ENCODE peak calls at places on chromosomes 12 and 14, in seven cellular contexts. J is A549, T is HL-60, S is HepG2, W is GM23338, Z is SK-N-SH, C is HCT116. F is an unnamed sample.

GRCh38 chr14:75184447-75184846 is 8.0 kb upstream of the TMED10 start:
- DNase-seq in J (no peak), T (no peak), S (no peak), W (no peak), Z (no peak), C (no peak), F (no peak)

GRCh38 chr14:65415613-65416012 is 3.1 kb downstream of the FUT8 start:
- DNase-seq in J (no peak), T (no peak), S (no peak), W (no peak), Z (peak), C (no peak), F (no peak)

GRCh38 chr12:114710151-114710550 is 26.2 kb upstream of the TBX3 start:
- DNase-seq in J (no peak), T (no peak), S (no peak), W (no peak), Z (no peak), C (no peak), F (no peak)

GRCh38 chr14:58705066-58705465 is 67.3 kb downstream of the DACT1 start:
- DNase-seq in J (no peak), T (no peak), S (no peak), W (no peak), Z (peak), C (no peak), F (no peak)

GRCh38 chr14:95052016-95052585 is 105.2 kb downstream of the DICER1 start:
- DNase-seq in J (no peak), T (no peak), S (no peak), W (no peak), Z (no peak), C (no peak), F (no peak)

GRCh38 chr12:25313591-25313990 is 62.9 kb upstream of the KRAS start:
- DNase-seq in J (no peak), T (no peak), S (no peak), W (no peak), Z (no peak), C (no peak), F (no peak)

GRCh38 chr12:107057071-107057834 is 36.1 kb downstream of the CRY1 start:
- DNase-seq in J (peak), T (no peak), S (no peak), W (no peak), Z (no peak), C (no peak), F (no peak)

GRCh38 chr12:5965950-5966383 is 20.9 kb upstream of the ANO2 start:
- DNase-seq in J (peak), T (no peak), S (peak), W (peak), Z (peak), C (peak), F (peak)

GRCh38 chr12:17278946-17279345 is 673.0 kb upstream of the LMO3 start:
- DNase-seq in J (peak), T (no peak), S (no peak), W (peak), Z (no peak), C (no peak), F (no peak)

GRCh38 chr12:50006266-50006665 is 19.0 kb downstream of the RACGAP1 start:
- DNase-seq in J (no peak), T (no peak), S (no peak), W (no peak), Z (no peak), C (no peak), F (no peak)
- TF ChIP-seq REST in J (no peak), T (no peak), S (no peak), W (no peak), Z (no peak), C (no peak), F (no peak)

DNA sequence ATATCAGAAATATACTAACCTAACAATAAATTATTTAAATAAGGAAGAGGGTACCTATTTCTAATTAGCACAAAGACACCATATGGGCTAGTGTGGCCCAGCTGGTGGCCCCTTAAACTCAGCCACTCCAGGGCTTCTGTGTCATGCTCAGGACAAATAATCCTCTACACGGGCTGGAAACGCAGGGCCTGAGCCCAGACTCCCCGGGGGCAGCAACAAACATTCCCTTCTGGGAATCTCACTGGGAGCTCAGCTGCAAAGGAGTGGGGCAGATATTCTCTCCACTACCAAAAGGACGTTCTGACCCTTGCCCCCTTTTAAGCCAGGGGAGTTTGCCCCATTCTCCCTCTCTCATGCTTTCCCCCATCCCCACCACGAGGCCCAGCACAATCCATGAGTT is 43.7 kb upstream of the ELK3 start:
- DNase-seq in J (no peak), T (no peak), S (no peak), W (no peak), Z (no peak), C (no peak), F (no peak)
- H3K27ac ChIP-seq in J (no peak), T (no peak), S (no peak), W (no peak), Z (no peak), C (no peak), F (no peak)

GRCh38 chr14:51816031-51816430 is 44.4 kb upstream of the GNG2 start:
- DNase-seq in J (no peak), T (no peak), S (no peak), W (no peak), Z (no peak), C (no peak), F (no peak)

GRCh38 chr14:51818748-51819386 is 41.5 kb upstream of the GNG2 start:
- DNase-seq in J (no peak), T (no peak), S (no peak), W (peak), Z (peak), C (no peak), F (no peak)

GRCh38 chr14:51821822-51822221 is 38.6 kb upstream of the GNG2 start:
- DNase-seq in J (no peak), T (no peak), S (no peak), W (no peak), Z (no peak), C (no peak), F (no peak)

GRCh38 chr14:51822499-51822898 is 37.9 kb upstream of the GNG2 start:
- DNase-seq in J (no peak), T (no peak), S (no peak), W (no peak), Z (no peak), C (no peak), F (no peak)

GRCh38 chr14:51817326-51817725 is 43.1 kb upstream of the GNG2 start:
- DNase-seq in J (no peak), T (no peak), S (no peak), W (no peak), Z (no peak), C (no peak), F (no peak)
- TF ChIP-seq REST in J (no peak), T (no peak), S (no peak), W (no peak), Z (no peak), C (no peak), F (no peak)

GRCh38 chr12:12521044-12521485 is 41.6 kb downstream of the DUSP16 start:
- DNase-seq in J (no peak), T (no peak), S (no peak), W (no peak), Z (no peak), C (no peak), F (no peak)
- H3K27ac ChIP-seq in J (no peak), T (no peak), S (no peak), W (peak), Z (no peak), C (no peak), F (no peak)

DNA sequence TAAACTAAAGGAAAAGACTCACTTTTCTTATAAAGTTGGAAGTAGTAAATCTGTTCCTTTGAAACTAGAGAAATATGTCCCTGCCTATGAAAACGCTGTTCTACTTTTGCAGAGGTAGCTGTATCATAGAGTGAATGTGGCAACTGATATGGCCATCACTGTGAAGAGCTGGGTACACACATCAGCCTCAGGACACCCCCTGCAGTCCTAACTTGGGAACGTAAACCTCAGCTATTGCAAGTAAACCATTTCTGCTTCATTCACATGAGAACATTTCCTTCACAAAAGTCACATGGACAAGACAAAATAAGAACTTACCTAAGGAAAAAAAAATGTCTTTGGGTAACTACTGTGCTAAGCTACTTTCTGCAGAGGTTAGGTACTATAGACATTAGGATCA is 233.3 kb upstream of the PPFIA2 start:
- DNase-seq in J (no peak), T (peak), S (no peak), W (peak), Z (peak), C (peak), F (no peak)
- TF ChIP-seq REST in J (no peak), T (no peak), S (no peak), W (no peak), Z (no peak), C (no peak), F (no peak)

DNA sequence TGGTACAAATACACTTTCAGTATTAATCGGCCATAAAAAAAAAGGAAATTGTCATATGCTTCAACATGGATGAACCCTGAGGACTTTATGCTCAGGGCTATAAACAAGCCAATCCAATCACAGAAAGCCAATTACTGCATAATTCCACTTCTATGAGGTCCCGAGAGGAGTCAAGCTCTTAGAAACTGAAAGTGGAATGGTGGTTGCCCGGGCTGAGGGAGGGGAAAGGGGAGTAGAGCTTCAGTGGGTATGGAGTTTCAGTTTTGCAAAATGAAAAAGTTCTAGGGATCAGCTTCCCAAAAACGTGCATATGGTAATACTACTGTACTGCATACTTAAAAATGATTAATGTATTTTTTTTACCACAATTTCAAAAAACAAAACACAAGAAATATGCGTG is 52.0 kb downstream of the RNF34 start:
- DNase-seq in J (no peak), T (no peak), S (no peak), W (no peak), Z (no peak), C (no peak), F (no peak)
- H3K27ac ChIP-seq in J (no peak), T (no peak), S (no peak), W (no peak), Z (no peak), C (no peak), F (no peak)

GRCh38 chr12:127271776-127272175 is 995.2 kb upstream of the TMEM132C start:
- DNase-seq in J (no peak), T (no peak), S (no peak), W (no peak), Z (no peak), C (no peak), F (no peak)

GRCh38 chr12:127270193-127270592 is 996.8 kb upstream of the TMEM132C start:
- DNase-seq in J (no peak), T (peak), S (no peak), W (no peak), Z (no peak), C (no peak), F (no peak)

GRCh38 chr12:127268121-127268520 is 998.8 kb upstream of the TMEM132C start:
- DNase-seq in J (no peak), T (peak), S (no peak), W (no peak), Z (no peak), C (no peak), F (no peak)

GRCh38 chr12:127273621-127274020 is 993.3 kb upstream of the TMEM132C start:
- DNase-seq in J (no peak), T (no peak), S (no peak), W (no peak), Z (no peak), C (no peak), F (no peak)

GRCh38 chr12:127272864-127273263 is 994.1 kb upstream of the TMEM132C start:
- DNase-seq in J (no peak), T (no peak), S (no peak), W (no peak), Z (no peak), C (no peak), F (no peak)
- TF ChIP-seq REST in J (no peak), T (no peak), S (no peak), W (no peak), Z (no peak), C (no peak), F (no peak)